ENCODE peak calls at places on chromosome 2, in six cellular contexts. B is KBM-7, E is heart left ventricle, A is posterior cingulate gyrus, U is RCC 7860, X is C1 segment of cervical spinal cord. M is an unnamed sample.

GRCh38 chr2:27351802-27352598 is 4.6 kb downstream of the GTF3C2 start:
- DNase-seq in A (no peak), U (no peak), X (no peak), B (no peak), E (no peak), M (no peak)

GRCh38 chr2:62597323-62597722 is 91.3 kb upstream of the TMEM17 start:
- DNase-seq in E (no peak), X (no peak), U (no peak), B (no peak), A (no peak), M (no peak)

GRCh38 chr2:240733803-240734495 is 42.3 kb downstream of the AQP12A start:
- DNase-seq in E (no peak), B (peak; percentile 31), X (no peak), U (no peak), A (no peak), M (peak; percentile 12)

GRCh38 chr2:239130786-239131325 is 270.0 kb downstream of the HDAC4 start:
- DNase-seq in E (peak; percentile 46), U (no peak), B (no peak), A (no peak), X (no peak), M (no peak)

GRCh38 chr2:20573611-20574422 is 77.1 kb downstream of the HS1BP3 start:
- DNase-seq in X (no peak), A (peak; percentile 73), U (no peak), E (no peak), B (no peak), M (no peak)

GRCh38 chr2:205188516-205189138 is 493.7 kb upstream of the NRP2 start:
- DNase-seq in X (peak; percentile 7), U (no peak), A (peak; percentile 59), E (no peak), B (no peak), M (no peak)

GRCh38 chr2:168174761-168175160 is 72.6 kb downstream of the STK39 start:
- DNase-seq in B (no peak), E (no peak), A (no peak), U (no peak), X (no peak), M (peak; percentile 10)

GRCh38 chr2:45029215-45029614 is 20.0 kb upstream of the SIX2 start:
- DNase-seq in A (no peak), X (no peak), E (no peak), U (no peak), B (no peak), M (no peak)

GRCh38 chr2:233059547-233059796 is 670 bp upstream of the INPP5D start:
- DNase-seq in U (no peak), B (no peak), A (no peak), X (no peak), E (peak; percentile 57), M (no peak)

GRCh38 chr2:195057001-195057400 is 600.0 kb upstream of the SLC39A10 start:
- DNase-seq in U (no peak), E (no peak), B (no peak), A (no peak), X (no peak), M (no peak)

GRCh38 chr2:126704434-126705165 is 48.6 kb downstream of the GYPC start:
- DNase-seq in E (no peak), U (no peak), X (no peak), B (no peak), A (no peak), M (no peak)

GRCh38 chr2:101753207-101753616 is 55.7 kb downstream of the MAP4K4 start:
- DNase-seq in B (no peak), U (no peak), A (no peak), X (no peak), E (no peak), M (no peak)

GRCh38 chr2:141641462-141641861 is 489.4 kb downstream of the LRP1B start:
- DNase-seq in B (no peak), U (no peak), E (no peak), A (no peak), X (no peak), M (no peak)

GRCh38 chr2:215711484-215712034 is 275.7 kb upstream of the FN1 start:
- DNase-seq in X (no peak), U (peak; percentile 94), E (no peak), A (no peak), B (no peak), M (no peak)

GRCh38 chr2:12678189-12678588 is 38.5 kb upstream of the TRIB2 start:
- DNase-seq in B (no peak), U (no peak), A (no peak), X (no peak), E (no peak), M (no peak)

GRCh38 chr2:119352357-119352756 is 14.3 kb downstream of the C2orf76 start:
- DNase-seq in X (no peak), A (no peak), B (peak; percentile 68), E (no peak), U (no peak), M (peak; percentile 18)

GRCh38 chr2:460861-461260 is 173.0 kb upstream of the ALKAL2 start:
- DNase-seq in X (no peak), B (peak; percentile 58), U (no peak), A (no peak), E (no peak), M (no peak)

GRCh38 chr2:102761763-102762162 is at the start of gene TMEM182:
- DNase-seq in B (no peak), A (no peak), U (no peak), X (no peak), E (peak; percentile 73), M (no peak)

GRCh38 chr2:32289165-32290054 is 11.7 kb downstream of the YIPF4 start:
- DNase-seq in U (no peak), A (no peak), B (peak; percentile 16), E (no peak), X (no peak), M (peak; percentile 22)

GRCh38 chr2:124048664-124049063 is 23.6 kb downstream of the CNTNAP5 start:
- DNase-seq in E (no peak), B (no peak), U (no peak), A (no peak), X (no peak), M (no peak)

GRCh38 chr2:121815216-121815615 is 59.8 kb downstream of the TSN start:
- DNase-seq in E (no peak), X (no peak), B (no peak), A (no peak), U (no peak), M (no peak)

GRCh38 chr2:82215212-82215611 is 1910.7 kb upstream of the LRRTM1 start:
- DNase-seq in A (no peak), X (no peak), E (no peak), B (no peak), U (no peak), M (peak; percentile 1)

GRCh38 chr2:61023670-61024069 is 5.6 kb upstream of the PUS10 start:
- DNase-seq in U (no peak), E (no peak), A (no peak), B (no peak), X (no peak), M (no peak)

GRCh38 chr2:162058973-162059668 is 14.9 kb downstream of the DPP4 start:
- DNase-seq in A (no peak), X (no peak), B (no peak), E (no peak), U (no peak), M (peak; percentile 23)

GRCh38 chr2:46281939-46282338 is 15.3 kb upstream of the EPAS1 start:
- DNase-seq in U (no peak), A (no peak), X (no peak), E (no peak), B (no peak), M (no peak)

M was measured in OCI-M1.